ENCODE peak calls at places on chromosomes 11 and 22, in ten cellular contexts. One of them, this sample, is unnamed.

GRCh38 chr11:2537010-2537695 is 92.3 kb downstream of the KCNQ1 start:
- DNase-seq in uterus: no peak
- DNase-seq in choroid plexus epithelial cell: no peak
- DNase-seq in Peyer's patch: peak; percentile 24
- DNase-seq in neuronal stem cell: no peak
- DNase-seq in tibial artery: no peak
- DNase-seq in A549: no peak
- DNase-seq in foreskin fibroblast: no peak
- DNase-seq in cardiac muscle cell: no peak
- DNase-seq in right lobe of liver: peak; percentile 26
- DNase-seq in this sample: no peak

GRCh38 chr11:29135504-29135903 is 881.3 kb downstream of the KCNA4 start:
- DNase-seq in uterus: no peak
- DNase-seq in tibial artery: no peak
- DNase-seq in neuronal stem cell: no peak
- DNase-seq in A549: no peak
- DNase-seq in cardiac muscle cell: no peak
- DNase-seq in foreskin fibroblast: peak; percentile 51
- DNase-seq in choroid plexus epithelial cell: peak; percentile 38
- DNase-seq in right lobe of liver: no peak
- DNase-seq in Peyer's patch: no peak
- DNase-seq in this sample: no peak

GRCh38 chr11:117856892-117857291 is 19.6 kb downstream of the FXYD6 start:
- DNase-seq in choroid plexus epithelial cell: no peak
- DNase-seq in cardiac muscle cell: no peak
- DNase-seq in A549: no peak
- DNase-seq in right lobe of liver: no peak
- DNase-seq in uterus: no peak
- DNase-seq in tibial artery: no peak
- DNase-seq in foreskin fibroblast: no peak
- DNase-seq in Peyer's patch: no peak
- DNase-seq in neuronal stem cell: no peak
- DNase-seq in this sample: no peak

GRCh38 chr11:134412508-134413333 is 679 bp upstream of the B3GAT1 start:
- DNase-seq in uterus: no peak
- DNase-seq in A549: no peak
- DNase-seq in cardiac muscle cell: peak; percentile 20
- DNase-seq in foreskin fibroblast: no peak
- DNase-seq in right lobe of liver: no peak
- DNase-seq in Peyer's patch: peak; percentile 49
- DNase-seq in tibial artery: no peak
- DNase-seq in choroid plexus epithelial cell: no peak
- DNase-seq in neuronal stem cell: peak; percentile 57
- DNase-seq in this sample: no peak

GRCh38 chr11:93686812-93687211 is 25.3 kb downstream of the CEP295 start:
- DNase-seq in uterus: no peak
- DNase-seq in A549: no peak
- DNase-seq in tibial artery: no peak
- DNase-seq in right lobe of liver: no peak
- DNase-seq in Peyer's patch: no peak
- DNase-seq in neuronal stem cell: no peak
- DNase-seq in foreskin fibroblast: peak; percentile 52
- DNase-seq in cardiac muscle cell: peak; percentile 89
- DNase-seq in choroid plexus epithelial cell: peak; percentile 77
- DNase-seq in this sample: no peak

GRCh38 chr11:76293189-76293631 is 86.9 kb upstream of the WNT11 start:
- DNase-seq in Peyer's patch: no peak
- DNase-seq in foreskin fibroblast: no peak
- DNase-seq in right lobe of liver: no peak
- DNase-seq in uterus: no peak
- DNase-seq in choroid plexus epithelial cell: no peak
- DNase-seq in neuronal stem cell: no peak
- DNase-seq in tibial artery: no peak
- DNase-seq in cardiac muscle cell: no peak
- DNase-seq in A549: no peak
- DNase-seq in this sample: no peak

GRCh38 chr11:72238040-72238450 is 5.9 kb downstream of the PHOX2A start:
- DNase-seq in cardiac muscle cell: peak; percentile 77
- DNase-seq in uterus: peak; percentile 56
- DNase-seq in Peyer's patch: peak; percentile 75
- DNase-seq in choroid plexus epithelial cell: peak; percentile 80
- DNase-seq in tibial artery: no peak
- DNase-seq in right lobe of liver: peak; percentile 56
- DNase-seq in foreskin fibroblast: peak; percentile 76
- DNase-seq in neuronal stem cell: peak; percentile 71
- DNase-seq in A549: peak; percentile 82
- DNase-seq in this sample: peak; percentile 38

GRCh38 chr11:29518389-29519174 is 498.2 kb downstream of the KCNA4 start:
- DNase-seq in A549: peak; percentile 26
- DNase-seq in Peyer's patch: no peak
- DNase-seq in choroid plexus epithelial cell: peak; percentile 4
- DNase-seq in cardiac muscle cell: peak; percentile 55
- DNase-seq in right lobe of liver: no peak
- DNase-seq in uterus: no peak
- DNase-seq in foreskin fibroblast: no peak
- DNase-seq in tibial artery: no peak
- DNase-seq in neuronal stem cell: no peak
- DNase-seq in this sample: peak; percentile 33

DNA sequence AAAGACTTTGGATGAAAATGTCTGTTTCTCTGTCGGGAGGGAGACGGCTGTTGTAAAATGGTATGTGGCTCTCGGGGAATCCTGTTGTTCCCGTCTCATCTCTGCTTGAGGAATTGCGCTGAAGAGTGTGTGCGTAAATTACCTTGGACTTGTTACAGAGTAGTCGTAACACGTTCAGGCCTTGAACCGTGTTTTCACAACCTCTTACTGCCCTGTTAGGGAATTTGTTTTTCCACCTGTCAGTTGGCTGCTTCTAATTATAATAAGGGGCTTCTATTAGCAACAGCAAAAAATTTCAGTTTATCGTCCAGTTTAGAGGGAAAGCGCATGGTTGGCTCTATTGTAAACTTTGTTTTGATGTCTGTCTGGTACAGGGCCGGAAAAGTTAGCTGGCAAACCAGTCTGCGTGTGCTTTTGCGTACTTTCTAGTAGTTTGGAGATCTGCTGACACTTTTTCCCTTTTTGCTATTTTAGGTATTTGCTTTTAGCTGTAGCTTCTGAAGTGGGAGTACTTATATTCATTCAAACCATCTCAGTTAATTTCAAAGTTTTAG is 1.5 kb downstream of the HIPK3 start:
- DNase-seq in Peyer's patch: no peak
- DNase-seq in cardiac muscle cell: peak; percentile 69
- DNase-seq in foreskin fibroblast: no peak
- DNase-seq in neuronal stem cell: no peak
- DNase-seq in right lobe of liver: no peak
- DNase-seq in uterus: no peak
- DNase-seq in A549: peak; percentile 76
- DNase-seq in tibial artery: no peak
- DNase-seq in choroid plexus epithelial cell: peak; percentile 73
- DNase-seq in this sample: no peak
- H3K4me3 ChIP-seq in Peyer's patch: peak overlapping the region; percentile 85
- H3K4me3 ChIP-seq in cardiac muscle cell: peak overlapping the region; percentile 100
- H3K4me3 ChIP-seq in foreskin fibroblast: peak overlapping the region; percentile 86
- H3K4me3 ChIP-seq in neuronal stem cell: peak overlapping the region; percentile 89
- H3K4me3 ChIP-seq in right lobe of liver: peak overlapping the region; percentile 89
- H3K4me3 ChIP-seq in uterus: peak overlapping the region; percentile 93
- H3K4me3 ChIP-seq in A549: peak overlapping the region; percentile 94
- H3K4me3 ChIP-seq in tibial artery: peak overlapping the region; percentile 98
- H3K4me3 ChIP-seq in choroid plexus epithelial cell: peak overlapping the region; percentile 91
- H3K4me3 ChIP-seq in this sample: peak overlapping the region; percentile 78

DNA sequence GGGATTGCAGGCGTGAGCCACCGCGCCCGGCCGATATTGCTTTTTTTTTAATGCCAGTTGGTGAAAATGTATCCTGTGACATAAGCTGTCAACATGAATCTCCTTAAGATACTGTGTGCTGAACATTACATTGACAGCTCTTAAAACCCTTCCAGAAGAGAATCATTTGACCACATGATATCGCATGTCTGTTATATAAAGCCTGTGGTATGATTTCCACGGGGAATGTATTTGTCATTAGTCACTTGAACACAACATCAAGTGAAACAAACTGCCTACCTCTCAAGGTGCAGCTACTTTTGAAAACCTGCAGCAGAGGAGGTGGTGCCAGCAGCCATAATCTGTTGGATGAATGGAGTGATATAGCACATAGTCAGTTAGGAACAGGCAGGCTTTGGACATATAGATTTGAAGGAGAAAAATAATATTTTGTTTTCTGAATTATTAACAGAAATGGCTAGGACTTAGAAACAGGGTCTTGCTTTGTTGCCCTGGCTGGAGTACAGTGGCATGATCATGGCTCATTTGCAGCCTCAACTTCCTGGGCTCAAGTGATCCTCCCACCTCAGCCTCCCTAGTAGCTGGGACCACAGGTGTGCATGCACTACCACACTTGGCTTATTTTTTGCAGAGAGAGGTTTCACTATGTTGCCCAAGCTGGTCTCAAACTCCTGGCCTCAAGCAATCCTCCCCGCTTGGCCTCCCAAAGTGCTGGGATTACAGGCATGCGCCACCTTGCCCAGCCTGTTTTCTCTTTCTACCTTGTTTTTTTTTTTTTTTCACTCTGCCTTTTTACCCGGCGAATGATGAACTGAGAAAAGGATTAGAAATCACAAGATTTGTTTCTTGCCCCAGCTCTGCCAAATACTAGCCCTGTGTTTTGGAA is 67.3 kb downstream of the BCL2L13 start:
- DNase-seq in right lobe of liver: no peak
- DNase-seq in foreskin fibroblast: peak; percentile 22
- DNase-seq in cardiac muscle cell: no peak
- DNase-seq in choroid plexus epithelial cell: no peak
- DNase-seq in A549: no peak
- DNase-seq in tibial artery: no peak
- DNase-seq in Peyer's patch: no peak
- DNase-seq in uterus: no peak
- DNase-seq in neuronal stem cell: no peak
- DNase-seq in this sample: no peak
- H3K4me3 ChIP-seq in right lobe of liver: no peak overlapping the region
- H3K4me3 ChIP-seq in foreskin fibroblast: peak overlapping the region; percentile 45
- H3K4me3 ChIP-seq in cardiac muscle cell: no peak overlapping the region
- H3K4me3 ChIP-seq in choroid plexus epithelial cell: peak overlapping the region; percentile 56
- H3K4me3 ChIP-seq in A549: peak overlapping the region; percentile 16
- H3K4me3 ChIP-seq in tibial artery: peak overlapping the region; percentile 47
- H3K4me3 ChIP-seq in Peyer's patch: no peak overlapping the region
- H3K4me3 ChIP-seq in uterus: peak overlapping the region; percentile 10
- H3K4me3 ChIP-seq in neuronal stem cell: no peak overlapping the region
- H3K4me3 ChIP-seq in this sample: peak overlapping the region; percentile 19

GRCh38 chr22:36349726-36350125 is 38.0 kb downstream of the MYH9 start:
- DNase-seq in A549: no peak
- DNase-seq in tibial artery: no peak
- DNase-seq in foreskin fibroblast: peak; percentile 24
- DNase-seq in right lobe of liver: no peak
- DNase-seq in Peyer's patch: no peak
- DNase-seq in cardiac muscle cell: no peak
- DNase-seq in uterus: no peak
- DNase-seq in neuronal stem cell: no peak
- DNase-seq in choroid plexus epithelial cell: peak; percentile 81
- DNase-seq in this sample: no peak

GRCh38 chr22:36347094-36347493 is 40.7 kb downstream of the MYH9 start:
- DNase-seq in Peyer's patch: no peak
- DNase-seq in right lobe of liver: no peak
- DNase-seq in choroid plexus epithelial cell: no peak
- DNase-seq in tibial artery: no peak
- DNase-seq in A549: no peak
- DNase-seq in foreskin fibroblast: peak; percentile 11
- DNase-seq in cardiac muscle cell: no peak
- DNase-seq in uterus: peak; percentile 24
- DNase-seq in neuronal stem cell: no peak
- DNase-seq in this sample: no peak

GRCh38 chr22:36351921-36352774 is 35.6 kb downstream of the MYH9 start:
- DNase-seq in tibial artery: no peak
- DNase-seq in neuronal stem cell: no peak
- DNase-seq in right lobe of liver: peak; percentile 83
- DNase-seq in Peyer's patch: no peak
- DNase-seq in A549: peak; percentile 59
- DNase-seq in choroid plexus epithelial cell: peak; percentile 45
- DNase-seq in foreskin fibroblast: peak; percentile 52
- DNase-seq in cardiac muscle cell: no peak
- DNase-seq in uterus: no peak
- DNase-seq in this sample: no peak

GRCh38 chr22:36350751-36351594 is 36.8 kb downstream of the MYH9 start:
- DNase-seq in uterus: no peak
- DNase-seq in A549: peak; percentile 79
- DNase-seq in Peyer's patch: no peak
- DNase-seq in neuronal stem cell: no peak
- DNase-seq in choroid plexus epithelial cell: peak; percentile 62
- DNase-seq in cardiac muscle cell: no peak
- DNase-seq in right lobe of liver: peak; percentile 74
- DNase-seq in tibial artery: no peak
- DNase-seq in foreskin fibroblast: peak; percentile 51
- DNase-seq in this sample: no peak

DNA sequence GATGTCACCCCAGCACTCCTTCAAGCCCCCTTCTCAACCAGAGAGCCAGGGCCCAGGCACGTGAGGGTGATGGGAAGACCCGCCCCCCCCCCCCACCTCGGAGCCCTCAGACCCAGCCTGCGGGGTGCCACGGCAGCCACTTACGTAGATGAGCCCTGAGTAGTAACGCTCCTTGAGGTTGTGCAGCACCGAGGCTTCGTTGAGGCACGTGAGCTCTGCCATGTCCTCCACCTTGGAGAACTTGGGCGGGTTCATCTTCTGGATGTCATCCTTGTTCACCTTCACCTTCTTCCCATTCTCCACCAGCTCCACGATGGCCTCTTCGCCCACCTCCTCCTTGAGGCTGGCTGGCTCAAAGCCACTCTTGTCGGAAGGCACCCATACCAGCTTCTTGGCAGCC is 39.0 kb downstream of the MYH9 start:
- DNase-seq in neuronal stem cell: no peak
- DNase-seq in cardiac muscle cell: no peak
- DNase-seq in foreskin fibroblast: no peak
- DNase-seq in A549: no peak
- DNase-seq in uterus: no peak
- DNase-seq in right lobe of liver: no peak
- DNase-seq in tibial artery: no peak
- DNase-seq in choroid plexus epithelial cell: no peak
- DNase-seq in Peyer's patch: no peak
- DNase-seq in this sample: no peak
- H3K4me3 ChIP-seq in neuronal stem cell: no peak overlapping the region
- H3K4me3 ChIP-seq in cardiac muscle cell: no peak overlapping the region
- H3K4me3 ChIP-seq in foreskin fibroblast: no peak overlapping the region
- H3K4me3 ChIP-seq in A549: no peak overlapping the region
- H3K4me3 ChIP-seq in uterus: no peak overlapping the region
- H3K4me3 ChIP-seq in right lobe of liver: no peak overlapping the region
- H3K4me3 ChIP-seq in tibial artery: no peak overlapping the region
- H3K4me3 ChIP-seq in choroid plexus epithelial cell: no peak overlapping the region
- H3K4me3 ChIP-seq in Peyer's patch: no peak overlapping the region
- H3K4me3 ChIP-seq in this sample: no peak overlapping the region

DNA sequence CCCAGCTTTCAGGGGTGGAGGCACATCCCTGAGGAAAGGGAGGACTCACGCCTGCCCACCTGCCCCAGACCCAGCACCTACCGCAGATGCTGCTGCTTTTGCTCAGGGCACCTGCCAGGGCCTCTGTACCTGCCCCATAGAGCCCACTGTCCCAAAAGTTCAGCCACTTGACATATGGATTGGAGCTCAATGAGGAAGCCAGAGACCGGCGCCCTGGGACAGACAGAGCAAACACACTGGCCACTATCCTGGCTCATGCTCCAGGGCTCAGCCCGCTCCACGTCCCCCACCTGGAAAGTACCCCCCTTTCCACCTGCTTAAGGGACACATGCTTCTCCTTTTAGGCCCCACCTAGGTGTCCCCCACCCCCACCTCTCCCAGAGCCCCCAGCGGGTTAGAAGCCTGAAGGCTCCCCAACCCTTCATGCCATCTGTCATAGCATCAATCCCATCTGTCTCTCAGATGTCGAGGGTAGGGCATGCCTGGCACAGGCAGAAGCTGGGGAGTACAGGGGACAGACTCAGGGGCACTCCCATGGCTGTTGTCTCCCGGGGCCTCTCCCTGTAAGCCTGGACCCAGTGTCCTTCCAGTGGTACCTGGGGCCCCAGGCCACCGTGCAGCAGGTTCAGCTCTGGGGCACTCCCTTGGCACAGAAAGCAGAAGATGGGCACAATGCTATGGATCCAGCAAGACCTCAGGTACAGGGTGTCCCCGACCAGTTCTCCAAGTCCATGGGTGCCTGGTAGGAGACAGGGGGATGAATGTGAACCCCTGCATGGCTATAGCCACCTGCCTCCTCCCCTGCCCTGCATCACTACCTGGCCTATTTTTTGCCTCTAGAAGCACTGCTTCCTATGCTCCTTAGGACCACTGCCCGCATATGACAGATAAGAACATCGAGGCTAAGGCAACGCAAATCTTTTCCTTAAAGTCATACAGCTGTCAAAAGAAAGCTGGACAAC is 2.2 kb upstream of the P2RX6 start:
- DNase-seq in cardiac muscle cell: no peak
- DNase-seq in A549: no peak
- DNase-seq in tibial artery: no peak
- DNase-seq in right lobe of liver: no peak
- DNase-seq in foreskin fibroblast: no peak
- DNase-seq in Peyer's patch: peak; percentile 48
- DNase-seq in choroid plexus epithelial cell: no peak
- DNase-seq in uterus: no peak
- DNase-seq in neuronal stem cell: no peak
- DNase-seq in this sample: no peak
- H3K4me3 ChIP-seq in cardiac muscle cell: peak overlapping the region; percentile 42
- H3K4me3 ChIP-seq in A549: no peak overlapping the region
- H3K4me3 ChIP-seq in tibial artery: no peak overlapping the region
- H3K4me3 ChIP-seq in right lobe of liver: no peak overlapping the region
- H3K4me3 ChIP-seq in foreskin fibroblast: no peak overlapping the region
- H3K4me3 ChIP-seq in Peyer's patch: no peak overlapping the region
- H3K4me3 ChIP-seq in choroid plexus epithelial cell: no peak overlapping the region
- H3K4me3 ChIP-seq in uterus: no peak overlapping the region
- H3K4me3 ChIP-seq in neuronal stem cell: no peak overlapping the region
- H3K4me3 ChIP-seq in this sample: no peak overlapping the region